ENCODE peak calls at places on chromosomes 16 and 17, in five cellular contexts. N is Peyer's patch, M is lower leg skin, W is tibial nerve, L is transverse colon. P is an unnamed sample.

GRCh38 chr17:7024402-7024785 is 1.5 kb downstream of the BCL6B start:
- DNase-seq in M (no peak), L (no peak), N (no peak), W (no peak), P (no peak)

GRCh38 chr16:74296120-74296464 is 522 bp upstream of the PSMD7 start:
- DNase-seq in M (no peak), W (no peak), L (no peak), N (no peak), P (no peak)

GRCh38 chr17:36650096-36650764 is 48.8 kb downstream of the MRM1 start:
- DNase-seq in L (no peak), M (no peak), W (no peak), N (no peak), P (no peak)

GRCh38 chr17:42617956-42618431 is 8.5 kb downstream of the TUBG1 start:
- DNase-seq in W (no peak), M (no peak), N (no peak), L (peak; percentile 20), P (no peak)

GRCh38 chr16:8959921-8960787 is 3.6 kb downstream of the USP7 start:
- DNase-seq in M (no peak), L (no peak), N (no peak), W (no peak), P (no peak)

GRCh38 chr17:15464211-15464610 is 3.2 kb downstream of the CDRT4 start:
- DNase-seq in L (no peak), M (no peak), W (no peak), N (no peak), P (no peak)

GRCh38 chr17:56185905-56186783 is 32.9 kb downstream of the ANKFN1 start:
- DNase-seq in M (no peak), W (no peak), L (no peak), N (no peak), P (peak; percentile 30)

GRCh38 chr16:30095166-30096078 is 591 bp downstream of the YPEL3 start:
- DNase-seq in W (no peak), M (no peak), N (peak; percentile 61), L (peak; percentile 38), P (no peak)

GRCh38 chr17:31597646-31598387 is 206.3 kb downstream of the RAB11FIP4 start:
- DNase-seq in W (no peak), L (no peak), N (no peak), M (peak; percentile 80), P (no peak)

GRCh38 chr17:17494499-17495447 is 1.4 kb downstream of the RASD1 start:
- DNase-seq in N (peak; percentile 68), W (peak; percentile 29), L (peak; percentile 50), M (peak; percentile 92), P (no peak)

GRCh38 chr16:79740153-79740720 is 139.7 kb upstream of the MAF start:
- DNase-seq in M (no peak), L (no peak), W (no peak), N (no peak), P (no peak)

GRCh38 chr16:56425439-56425832 is at the start of gene AMFR:
- DNase-seq in N (peak; percentile 81), L (peak; percentile 75), W (no peak), M (no peak), P (peak; percentile 77)

GRCh38 chr17:63843387-63844292 is 1.2 kb upstream of the SMARCD2 start:
- DNase-seq in L (peak; percentile 45), M (no peak), N (peak; percentile 41), W (peak; percentile 38), P (peak; percentile 68)

GRCh38 chr17:50918933-50919296 is 52.8 kb upstream of the TOB1 start:
- DNase-seq in M (no peak), L (peak; percentile 67), N (peak; percentile 72), W (no peak), P (no peak)

GRCh38 chr16:85805442-85806045 is 6.0 kb downstream of the COX4I1 start:
- DNase-seq in W (no peak), L (no peak), N (peak; percentile 15), M (no peak), P (no peak)

GRCh38 chr16:85800321-85800669 is 800 bp downstream of the COX4I1 start:
- DNase-seq in L (no peak), W (no peak), N (no peak), M (no peak), P (no peak)

GRCh38 chr16:85806539-85806938 is 7.0 kb downstream of the COX4I1 start:
- DNase-seq in L (no peak), N (no peak), W (no peak), M (no peak), P (no peak)

GRCh38 chr16:85799497-85800320 is at the start of the genes COX4I1 and EMC8:
- DNase-seq in L (peak; percentile 97), W (peak; percentile 86), N (peak; percentile 97), M (peak; percentile 99), P (peak; percentile 88)

GRCh38 chr16:85803570-85803969 is 4.1 kb downstream of the COX4I1 start:
- DNase-seq in N (peak; percentile 12), M (no peak), W (no peak), L (no peak), P (no peak)
- TF ChIP-seq POLR2A in N (no peak), M (no peak), W (no peak), L (no peak), P (no peak)

GRCh38 chr17:82698065-82698973 is at the start of gene RAB40B:
- DNase-seq in W (peak; percentile 97), M (peak; percentile 100), L (peak; percentile 100), N (peak; percentile 99), P (peak; percentile 100)
- TF ChIP-seq POLR2A in W (peak; percentile 69), M (no peak), L (peak; percentile 10), N (peak; percentile 52), P (peak; percentile 74)

GRCh38 chr17:48830840-48831548 is at the start of gene CALCOCO2:
- DNase-seq in L (peak; percentile 97), N (peak; percentile 97), W (peak; percentile 94), M (peak; percentile 98), P (peak; percentile 95)
- TF ChIP-seq POLR2A in L (peak; percentile 94), N (peak; percentile 82), W (peak; percentile 98), M (no peak), P (peak; percentile 85)

GRCh38 chr17:60628252-60628889 is 28.4 kb downstream of the PPM1D start:
- DNase-seq in N (no peak), W (no peak), M (no peak), L (no peak), P (no peak)

GRCh38 chr17:60630352-60630751 is 30.4 kb downstream of the PPM1D start:
- DNase-seq in N (no peak), L (peak; percentile 15), W (peak; percentile 38), M (no peak), P (no peak)

GRCh38 chr17:60623415-60623814 is 23.4 kb downstream of the PPM1D start:
- DNase-seq in W (no peak), L (no peak), N (no peak), M (no peak), P (no peak)

GRCh38 chr17:60629120-60629519 is 29.1 kb downstream of the PPM1D start:
- DNase-seq in W (no peak), M (no peak), N (no peak), L (no peak), P (no peak)

GRCh38 chr17:60627113-60627512 is 27.1 kb downstream of the PPM1D start:
- DNase-seq in W (no peak), M (no peak), L (no peak), N (no peak), P (no peak)
- TF ChIP-seq POLR2A in W (no peak), M (no peak), L (no peak), N (no peak), P (no peak)

DNA sequence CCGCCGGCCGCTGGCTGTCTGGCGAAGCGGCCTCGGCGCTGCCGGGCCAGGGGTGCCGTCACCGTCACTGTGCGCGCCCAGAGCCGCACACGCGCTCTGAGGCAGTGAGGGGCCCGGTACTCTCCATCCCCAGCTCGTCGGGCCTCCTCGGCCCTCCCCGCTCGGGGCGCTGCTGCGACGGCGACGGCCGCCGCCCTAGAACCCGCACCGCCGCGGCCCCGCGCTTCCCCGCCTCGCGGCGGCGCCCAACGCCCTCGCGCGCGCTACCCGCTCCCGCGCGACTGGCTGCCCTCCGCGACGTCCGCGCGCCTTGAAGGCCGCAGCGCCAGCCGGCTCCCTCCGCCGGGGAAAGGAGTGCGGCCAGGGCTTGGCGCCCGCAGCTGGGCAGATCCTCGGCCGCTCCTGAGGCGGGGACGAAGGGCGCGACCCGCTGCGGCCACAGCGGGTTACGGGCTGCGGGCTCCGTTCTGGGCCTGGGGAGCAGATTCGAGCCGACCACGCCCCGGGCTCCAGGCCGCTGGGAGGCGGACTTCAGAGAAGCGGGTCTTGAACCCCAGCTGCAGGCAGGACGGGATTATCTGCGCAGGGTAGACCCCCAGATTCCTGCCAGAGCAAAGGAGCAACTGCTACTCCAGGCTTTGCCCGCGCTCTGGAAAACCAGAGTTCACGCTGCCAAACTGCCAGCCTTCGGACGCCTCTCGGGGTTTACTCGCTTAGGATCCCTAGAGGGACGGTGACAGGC is at the start of gene ULK2:
- DNase-seq in N (peak; percentile 68), L (peak; percentile 56), M (peak; percentile 88), W (peak; percentile 7), P (peak; percentile 36)
- TF ChIP-seq POLR2A in N (peak; percentile 68), L (no peak), M (no peak), W (peak; percentile 85), P (peak; percentile 95)

DNA sequence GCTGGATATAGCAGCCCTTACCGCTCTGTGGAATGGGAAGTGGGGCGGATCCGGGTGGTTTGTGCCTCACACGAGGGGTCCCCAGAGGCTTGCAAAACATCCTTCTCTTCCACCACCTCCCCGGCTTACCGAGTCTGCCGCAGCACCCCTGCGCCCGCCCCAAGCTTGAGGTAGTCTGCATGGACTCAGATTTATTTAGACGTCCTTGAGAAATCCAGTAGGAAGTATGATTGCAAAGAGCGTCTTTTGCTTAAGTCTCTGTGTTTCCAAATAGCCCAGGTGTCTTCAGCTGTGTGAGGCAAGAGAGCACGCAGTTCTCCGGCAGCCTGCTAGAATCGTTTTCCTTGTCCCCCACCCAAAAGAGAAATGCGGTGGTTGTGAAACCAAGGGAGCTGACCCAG is 2.4 kb downstream of the KIAA0513 start:
- DNase-seq in L (peak; percentile 54), M (no peak), W (no peak), N (no peak), P (no peak)
- TF ChIP-seq POLR2A in L (no peak), M (no peak), W (no peak), N (no peak), P (no peak)